ENCODE peak calls at places on chromosome 21, in ten cellular contexts. One of them, this sample, is unnamed.

GRCh38 chr21:41884501-41885030 is 5.4 kb upstream of the PRDM15 start:
- DNase-seq in PC-9: no peak
- DNase-seq in Daoy: no peak
- DNase-seq in heart left ventricle: no peak
- DNase-seq in esophagus squamous epithelium: no peak
- DNase-seq in NCI-H510A treated with DMSO at 0.1 percent for 48 hours: no peak
- DNase-seq in GM03348: no peak
- DNase-seq in BJ: no peak
- DNase-seq in stimulated activated CD4-positive, alpha-beta T cell treated with anti-CD3 and anti-CD28 coated beads, Interleukin-4, amount 100 ng/mL, for 1 hour: no peak
- DNase-seq in T-cell: no peak
- DNase-seq in this sample: no peak

GRCh38 chr21:45833437-45833836 is 148.1 kb upstream of the COL6A1 start:
- DNase-seq in PC-9: no peak
- DNase-seq in Daoy: no peak
- DNase-seq in heart left ventricle: peak; percentile 60
- DNase-seq in esophagus squamous epithelium: no peak
- DNase-seq in NCI-H510A treated with DMSO at 0.1 percent for 48 hours: no peak
- DNase-seq in GM03348: no peak
- DNase-seq in BJ: no peak
- DNase-seq in stimulated activated CD4-positive, alpha-beta T cell treated with anti-CD3 and anti-CD28 coated beads, Interleukin-4, amount 100 ng/mL, for 1 hour: no peak
- DNase-seq in T-cell: no peak
- DNase-seq in this sample: no peak

GRCh38 chr21:17981060-17981459 is 161.9 kb upstream of the C21orf91 start:
- DNase-seq in PC-9: no peak
- DNase-seq in Daoy: no peak
- DNase-seq in heart left ventricle: no peak
- DNase-seq in esophagus squamous epithelium: no peak
- DNase-seq in NCI-H510A treated with DMSO at 0.1 percent for 48 hours: no peak
- DNase-seq in GM03348: no peak
- DNase-seq in BJ: no peak
- DNase-seq in stimulated activated CD4-positive, alpha-beta T cell treated with anti-CD3 and anti-CD28 coated beads, Interleukin-4, amount 100 ng/mL, for 1 hour: no peak
- DNase-seq in T-cell: no peak
- DNase-seq in this sample: no peak

GRCh38 chr21:43590220-43590619 is 69.1 kb downstream of the HSF2BP start:
- DNase-seq in PC-9: no peak
- DNase-seq in Daoy: no peak
- DNase-seq in heart left ventricle: no peak
- DNase-seq in esophagus squamous epithelium: no peak
- DNase-seq in NCI-H510A treated with DMSO at 0.1 percent for 48 hours: no peak
- DNase-seq in GM03348: no peak
- DNase-seq in BJ: no peak
- DNase-seq in stimulated activated CD4-positive, alpha-beta T cell treated with anti-CD3 and anti-CD28 coated beads, Interleukin-4, amount 100 ng/mL, for 1 hour: no peak
- DNase-seq in T-cell: no peak
- DNase-seq in this sample: peak; percentile 96

GRCh38 chr21:31505975-31506374 is 153.5 kb upstream of the SOD1 start:
- DNase-seq in PC-9: no peak
- DNase-seq in Daoy: no peak
- DNase-seq in heart left ventricle: no peak
- DNase-seq in esophagus squamous epithelium: no peak
- DNase-seq in NCI-H510A treated with DMSO at 0.1 percent for 48 hours: peak; percentile 21
- DNase-seq in GM03348: no peak
- DNase-seq in BJ: no peak
- DNase-seq in stimulated activated CD4-positive, alpha-beta T cell treated with anti-CD3 and anti-CD28 coated beads, Interleukin-4, amount 100 ng/mL, for 1 hour: no peak
- DNase-seq in T-cell: no peak
- DNase-seq in this sample: no peak

GRCh38 chr21:21624674-21625073 is 626.5 kb downstream of the NCAM2 start:
- DNase-seq in PC-9: no peak
- DNase-seq in Daoy: no peak
- DNase-seq in heart left ventricle: no peak
- DNase-seq in esophagus squamous epithelium: no peak
- DNase-seq in NCI-H510A treated with DMSO at 0.1 percent for 48 hours: no peak
- DNase-seq in GM03348: peak; percentile 41
- DNase-seq in BJ: no peak
- DNase-seq in stimulated activated CD4-positive, alpha-beta T cell treated with anti-CD3 and anti-CD28 coated beads, Interleukin-4, amount 100 ng/mL, for 1 hour: no peak
- DNase-seq in T-cell: no peak
- DNase-seq in this sample: no peak

GRCh38 chr21:37659874-37660273 is 256.4 kb downstream of the KCNJ6 start:
- DNase-seq in PC-9: peak; percentile 75
- DNase-seq in Daoy: no peak
- DNase-seq in heart left ventricle: no peak
- DNase-seq in esophagus squamous epithelium: no peak
- DNase-seq in NCI-H510A treated with DMSO at 0.1 percent for 48 hours: no peak
- DNase-seq in GM03348: no peak
- DNase-seq in BJ: no peak
- DNase-seq in stimulated activated CD4-positive, alpha-beta T cell treated with anti-CD3 and anti-CD28 coated beads, Interleukin-4, amount 100 ng/mL, for 1 hour: no peak
- DNase-seq in T-cell: no peak
- DNase-seq in this sample: no peak

GRCh38 chr21:36540700-36541099 is 60.8 kb upstream of the CLDN14 start:
- DNase-seq in PC-9: no peak
- DNase-seq in Daoy: no peak
- DNase-seq in heart left ventricle: no peak
- DNase-seq in esophagus squamous epithelium: no peak
- DNase-seq in NCI-H510A treated with DMSO at 0.1 percent for 48 hours: no peak
- DNase-seq in GM03348: no peak
- DNase-seq in BJ: no peak
- DNase-seq in stimulated activated CD4-positive, alpha-beta T cell treated with anti-CD3 and anti-CD28 coated beads, Interleukin-4, amount 100 ng/mL, for 1 hour: no peak
- DNase-seq in T-cell: no peak
- DNase-seq in this sample: no peak